ENCODE peak calls at places on chromosomes 12 and 14, in six cellular contexts. W is hepatocyte, Z is MM.1S, D is tibial artery, C is lower lobe of right lung, I is breast epithelium. B is an unnamed sample. For H3K4me1 and H3K27me3, the result is how much of the 10 kb centered on the place peaks cover.

GRCh38 chr14:53847057-53847456 is 109.6 kb downstream of the BMP4 start:
- DNase-seq in W (no peak), Z (no peak), D (no peak), C (no peak), I (no peak), B (no peak)

GRCh38 chr14:78469947-78470346 is 299.8 kb downstream of the NRXN3 start:
- DNase-seq in W (no peak), Z (no peak), D (no peak), C (no peak), I (no peak), B (no peak)

GRCh38 chr14:74698471-74698870 is 14.4 kb downstream of the AREL1 start:
- DNase-seq in W (no peak), Z (no peak), D (no peak), C (no peak), I (no peak), B (no peak)

GRCh38 chr12:111405856-111406473 is at the start of gene SH2B3:
- DNase-seq in W (no peak), Z (no peak), D (no peak), C (no peak), I (no peak), B (no peak)

GRCh38 chr14:103122578-103123127 is 608 bp upstream of the TNFAIP2 start:
- DNase-seq in W (no peak), Z (no peak), D (no peak), C (no peak), I (no peak), B (peak)

GRCh38 chr12:30358113-30358512 is 337.6 kb downstream of the IPO8 start:
- DNase-seq in W (no peak), Z (no peak), D (no peak), C (no peak), I (no peak), B (no peak)

GRCh38 chr14:35292051-35292769 is at the start of gene PSMA6:
- DNase-seq in W (peak), Z (peak), D (peak), C (peak), I (peak), B (peak)

GRCh38 chr12:100926669-100927248 is 132.2 kb downstream of the ANO4 start:
- DNase-seq in W (peak), Z (no peak), D (no peak), C (no peak), I (no peak), B (peak)

GRCh38 chr12:110916295-110916875 is 4.0 kb downstream of the MYL2 start:
- DNase-seq in W (no peak), Z (no peak), D (no peak), C (no peak), I (no peak), B (no peak)

GRCh38 chr12:24595652-24596235 is 353.2 kb downstream of the BCAT1 start:
- DNase-seq in W (peak), Z (no peak), D (no peak), C (no peak), I (no peak), B (peak)

GRCh38 chr12:2009623-2010022 is 5.4 kb upstream of the DCP1B start:
- DNase-seq in W (no peak), Z (no peak), D (no peak), C (no peak), I (no peak), B (no peak)

GRCh38 chr14:106390401-106390800 is 864.0 kb downstream of the TMEM121 start:
- DNase-seq in W (no peak), Z (no peak), D (no peak), C (no peak), I (no peak), B (no peak)

GRCh38 chr12:47902131-47902639 is 2.6 kb downstream of the VDR start:
- DNase-seq in W (no peak), Z (no peak), D (no peak), C (no peak), I (no peak), B (peak)

GRCh38 chr12:114405449-114406271 is at the start of gene TBX5:
- DNase-seq in W (peak), Z (no peak), D (no peak), C (no peak), I (no peak), B (peak)

GRCh38 chr14:43539210-43539609 is 967.9 kb downstream of the FSCB start:
- DNase-seq in W (peak), Z (peak), D (no peak), C (no peak), I (no peak), B (peak)

GRCh38 chr12:64332938-64333337 is 57.6 kb downstream of the C12orf56 start:
- DNase-seq in W (no peak), Z (no peak), D (no peak), C (no peak), I (no peak), B (no peak)

GRCh38 chr12:11649413-11650278 is at the start of gene ETV6:
- DNase-seq in W (peak), Z (peak), D (peak), C (peak), I (peak), B (peak)

GRCh38 chr12:53208877-53209463 is 1.9 kb upstream of the ITGB7 start:
- DNase-seq in W (no peak), Z (peak), D (no peak), C (no peak), I (no peak), B (no peak)

GRCh38 chr12:126663304-126664094 is 1598.3 kb downstream of the AACS start:
- DNase-seq in W (peak), Z (no peak), D (no peak), C (no peak), I (no peak), B (peak)

GRCh38 chr14:99559286-99559990 is 44.6 kb downstream of the CCDC85C start:
- DNase-seq in W (no peak), Z (no peak), D (no peak), C (no peak), I (no peak), B (no peak)

GRCh38 chr12:47818382-47818700 is 1.4 kb downstream of the HDAC7 start:
- DNase-seq in W (no peak), Z (peak), D (no peak), C (no peak), I (no peak), B (no peak)

GRCh38 chr12:75162845-75163244 is 46.8 kb downstream of the KCNC2 start:
- DNase-seq in W (no peak), Z (no peak), D (no peak), C (no peak), I (no peak), B (no peak)

GRCh38 chr14:54087376-54087775 is 130.8 kb upstream of the BMP4 start:
- DNase-seq in W (no peak), Z (no peak), D (no peak), C (no peak), I (no peak), B (no peak)

GRCh38 chr12:46942579-46942978 is 116.8 kb upstream of the SLC38A4 start:
- DNase-seq in W (no peak), Z (no peak), D (no peak), C (no peak), I (no peak), B (no peak)

GRCh38 chr12:19010726-19011125 is 118.8 kb upstream of the PLEKHA5 start:
- DNase-seq in W (no peak), Z (no peak), D (no peak), C (no peak), I (no peak), B (peak)

GRCh38 chr12:120775862-120776552 is 50.4 kb downstream of the ACADS start:
- DNase-seq in W (no peak), Z (no peak), D (no peak), C (no peak), I (no peak), B (no peak)

GRCh38 chr12:72141381-72141780 is 130.8 kb upstream of the TRHDE start:
- DNase-seq in W (no peak), Z (peak), D (no peak), C (no peak), I (no peak), B (no peak)
- H3K4me1 ChIP-seq in W (under half), Z (under half), D (under half), C (under half), I (under half), B (under half)

DNA sequence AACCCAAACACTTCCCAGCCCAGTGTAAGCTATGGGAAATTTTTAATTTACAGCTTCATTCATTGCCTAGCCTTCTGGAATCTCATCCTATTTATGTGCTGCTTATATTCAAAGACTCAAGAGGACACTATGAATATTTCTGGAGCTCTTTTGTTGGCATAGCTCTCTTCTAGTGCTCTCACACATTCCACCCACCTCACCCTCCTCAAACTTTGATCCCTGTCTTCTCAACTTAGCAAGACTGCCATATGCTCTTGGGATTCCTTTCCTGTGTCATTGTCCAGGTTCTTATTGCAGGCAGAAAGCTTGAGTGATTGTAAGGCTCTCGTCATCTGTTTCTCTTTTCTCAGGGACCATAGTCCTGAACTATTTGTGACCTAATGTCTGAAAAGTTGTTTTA is 18.0 kb upstream of the NKX2-1 start:
- DNase-seq in W (no peak), Z (no peak), D (no peak), C (no peak), I (no peak), B (no peak)
- H3K27me3 ChIP-seq in W (under half), Z (under half), D (under half), C (under half), I (under half), B (half or more)

GRCh38 chr12:13195848-13196301 is 651 bp upstream of the EMP1 start:
- DNase-seq in W (peak), Z (no peak), D (no peak), C (no peak), I (no peak), B (no peak)

GRCh38 chr12:13198921-13199320 is 2.4 kb downstream of the EMP1 start:
- DNase-seq in W (no peak), Z (no peak), D (no peak), C (no peak), I (no peak), B (no peak)

GRCh38 chr12:13196302-13196921 is at the start of gene EMP1:
- DNase-seq in W (peak), Z (peak), D (peak), C (peak), I (peak), B (no peak)

GRCh38 chr12:13198240-13198639 is 1.7 kb downstream of the EMP1 start:
- DNase-seq in W (no peak), Z (no peak), D (no peak), C (no peak), I (no peak), B (no peak)

DNA sequence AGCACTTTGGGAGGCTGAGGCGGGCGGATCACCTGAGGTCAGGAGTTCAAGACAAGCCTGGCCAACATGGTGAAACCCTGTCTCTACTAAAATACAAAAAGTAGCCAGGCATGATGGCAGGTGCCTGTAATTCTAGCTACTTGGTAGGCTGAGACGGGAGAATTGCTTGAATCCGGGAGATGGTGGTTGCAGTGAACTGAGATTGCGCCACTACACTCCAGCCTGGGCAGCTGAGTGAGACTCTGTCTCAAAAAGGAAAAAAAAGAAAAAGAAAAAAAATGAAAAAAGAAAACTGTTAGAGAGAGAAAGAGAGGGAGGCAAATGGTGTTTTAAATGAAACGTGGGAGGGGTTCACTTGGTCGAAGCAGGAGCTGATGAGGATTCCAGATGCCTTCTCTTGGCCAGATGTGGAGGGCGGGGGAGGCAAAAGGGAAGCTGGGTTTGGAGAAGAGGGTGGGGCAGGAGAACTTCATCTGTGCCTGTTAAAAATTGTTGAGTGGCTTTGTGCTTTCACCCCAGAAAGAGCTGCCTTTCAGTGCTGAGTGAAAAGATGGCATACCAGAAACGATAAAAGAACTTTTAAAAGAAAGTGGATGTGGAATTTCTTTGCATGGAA is 1.1 kb downstream of the EMP1 start:
- DNase-seq in W (no peak), Z (no peak), D (peak), C (no peak), I (no peak), B (no peak)
- H3K27ac ChIP-seq in W (peak), Z (no peak), D (peak), C (peak), I (peak), B (no peak)

DNA sequence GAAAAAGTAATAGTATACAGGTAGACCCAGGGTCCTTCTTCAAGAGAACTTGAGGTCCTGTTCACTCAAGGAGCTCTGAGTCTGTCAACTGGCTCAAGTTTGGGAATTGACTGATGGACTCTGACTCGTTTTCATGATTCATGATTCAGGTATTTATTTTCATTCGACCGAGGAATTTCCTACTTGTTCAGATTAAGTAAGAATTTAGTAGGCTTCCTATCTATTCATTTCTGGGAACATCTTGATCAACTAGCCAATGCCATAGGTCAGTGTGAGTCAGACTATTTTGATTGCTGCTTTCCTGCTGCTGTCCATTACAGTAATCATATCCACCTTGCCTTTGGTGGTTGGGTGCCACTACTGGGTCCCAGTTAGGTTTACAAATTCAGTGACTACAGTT is 6.1 kb downstream of the FAM186A start:
- DNase-seq in W (peak), Z (no peak), D (no peak), C (no peak), I (no peak), B (no peak)
- H3K4me1 ChIP-seq in W (under half), Z (under half), D (under half), C (under half), I (under half), B (under half)

DNA sequence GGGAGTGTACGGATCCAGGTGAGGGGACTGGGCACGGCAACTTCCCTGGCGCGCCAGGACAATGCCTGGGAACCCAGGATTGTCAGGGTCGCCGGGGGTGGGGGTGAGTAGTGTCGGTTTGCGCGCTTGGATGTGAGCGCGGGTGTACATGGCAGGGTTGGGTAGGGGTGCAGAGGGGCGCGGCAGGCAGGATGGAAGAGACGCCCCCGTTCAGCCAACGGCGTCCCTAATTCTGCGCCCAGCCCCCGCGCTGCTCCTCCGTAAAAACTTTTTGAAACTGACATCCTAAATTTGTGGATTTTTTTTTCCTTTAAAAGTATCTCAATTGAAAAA is 3.1 kb downstream of the DIO3 start:
- DNase-seq in W (no peak), Z (no peak), D (no peak), C (no peak), I (no peak), B (no peak)
- H3K27me3 ChIP-seq in W (half or more), Z (under half), D (half or more), C (half or more), I (half or more), B (half or more)

DNA sequence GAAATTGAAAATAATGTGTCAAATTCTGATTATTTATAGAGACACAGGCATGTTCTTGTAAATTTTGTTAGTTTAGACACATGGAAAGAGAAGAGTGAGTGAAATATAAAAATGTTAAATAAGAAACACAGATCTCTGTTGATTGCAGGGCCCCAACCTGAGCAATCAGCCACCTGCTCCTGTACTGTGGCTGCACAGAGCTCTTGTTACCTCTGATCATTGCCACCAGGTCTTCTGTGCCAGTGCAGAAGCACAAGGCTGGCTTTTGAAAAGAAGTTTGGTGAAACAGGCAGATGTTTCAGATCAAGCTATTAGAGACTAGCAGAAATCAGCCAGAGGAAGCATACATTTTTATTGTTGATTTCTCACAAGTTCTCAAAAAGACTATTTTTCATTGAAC is 434.1 kb upstream of the OR4E1 start:
- DNase-seq in W (no peak), Z (no peak), D (no peak), C (no peak), I (no peak), B (no peak)
- H3K27ac ChIP-seq in W (no peak), Z (no peak), D (no peak), C (no peak), I (no peak), B (no peak)

B was measured in endodermal cell.